ENCODE peak calls at places on chromosomes 12 and 14, in five cellular contexts. One of them, this sample, is unnamed.

GRCh38 chr14:32366256-32366655 is 37.2 kb downstream of the AKAP6 start:
- DNase-seq in neural progenitor cell: peak
- DNase-seq in hepatocyte: peak
- DNase-seq in CD4-positive, CD25-positive, alpha-beta regulatory T cell: no peak
- DNase-seq in GM23248: peak
- DNase-seq in this sample: no peak

GRCh38 chr12:24138041-24138440 is 188.6 kb upstream of the SOX5 start:
- DNase-seq in neural progenitor cell: no peak
- DNase-seq in hepatocyte: no peak
- DNase-seq in CD4-positive, CD25-positive, alpha-beta regulatory T cell: no peak
- DNase-seq in GM23248: no peak
- DNase-seq in this sample: no peak

GRCh38 chr12:31773223-31773750 is 44.5 kb upstream of the AMN1 start:
- DNase-seq in neural progenitor cell: no peak
- DNase-seq in hepatocyte: peak
- DNase-seq in CD4-positive, CD25-positive, alpha-beta regulatory T cell: no peak
- DNase-seq in GM23248: no peak
- DNase-seq in this sample: no peak

GRCh38 chr12:117155278-117156060 is 34.8 kb downstream of the FBXO21 start:
- DNase-seq in neural progenitor cell: peak
- DNase-seq in hepatocyte: peak
- DNase-seq in CD4-positive, CD25-positive, alpha-beta regulatory T cell: peak
- DNase-seq in GM23248: peak
- DNase-seq in this sample: peak

GRCh38 chr12:89504560-89505346 is 19.8 kb downstream of the GALNT4 start:
- DNase-seq in neural progenitor cell: no peak
- DNase-seq in hepatocyte: no peak
- DNase-seq in CD4-positive, CD25-positive, alpha-beta regulatory T cell: no peak
- DNase-seq in GM23248: no peak
- DNase-seq in this sample: no peak

GRCh38 chr14:33897878-33898535 is 52.9 kb downstream of the EGLN3 start:
- DNase-seq in neural progenitor cell: no peak
- DNase-seq in hepatocyte: no peak
- DNase-seq in CD4-positive, CD25-positive, alpha-beta regulatory T cell: no peak
- DNase-seq in GM23248: no peak
- DNase-seq in this sample: no peak

GRCh38 chr14:100076133-100076532 is 10.9 kb downstream of the EVL start:
- DNase-seq in neural progenitor cell: peak
- DNase-seq in hepatocyte: no peak
- DNase-seq in CD4-positive, CD25-positive, alpha-beta regulatory T cell: no peak
- DNase-seq in GM23248: peak
- DNase-seq in this sample: no peak

GRCh38 chr12:52234226-52234810 is 1.3 kb downstream of the KRT7 start:
- DNase-seq in neural progenitor cell: no peak
- DNase-seq in hepatocyte: no peak
- DNase-seq in CD4-positive, CD25-positive, alpha-beta regulatory T cell: no peak
- DNase-seq in GM23248: no peak
- DNase-seq in this sample: no peak

GRCh38 chr14:105879867-105880561 is 353.6 kb downstream of the TMEM121 start:
- DNase-seq in neural progenitor cell: no peak
- DNase-seq in hepatocyte: no peak
- DNase-seq in CD4-positive, CD25-positive, alpha-beta regulatory T cell: no peak
- DNase-seq in GM23248: no peak
- DNase-seq in this sample: no peak

GRCh38 chr12:7444076-7444475 is at the start of gene CD163L1:
- DNase-seq in neural progenitor cell: no peak
- DNase-seq in hepatocyte: no peak
- DNase-seq in CD4-positive, CD25-positive, alpha-beta regulatory T cell: no peak
- DNase-seq in GM23248: no peak
- DNase-seq in this sample: no peak

GRCh38 chr12:94798107-94798506 is 147.8 kb upstream of the TMCC3 start:
- DNase-seq in neural progenitor cell: no peak
- DNase-seq in hepatocyte: no peak
- DNase-seq in CD4-positive, CD25-positive, alpha-beta regulatory T cell: no peak
- DNase-seq in GM23248: no peak
- DNase-seq in this sample: no peak

GRCh38 chr12:127025545-127025944 is 1241.4 kb upstream of the TMEM132C start:
- DNase-seq in neural progenitor cell: no peak
- DNase-seq in hepatocyte: no peak
- DNase-seq in CD4-positive, CD25-positive, alpha-beta regulatory T cell: no peak
- DNase-seq in GM23248: peak
- DNase-seq in this sample: no peak

GRCh38 chr12:112537710-112538396 is 119.1 kb downstream of the PTPN11 start:
- DNase-seq in neural progenitor cell: peak
- DNase-seq in hepatocyte: peak
- DNase-seq in CD4-positive, CD25-positive, alpha-beta regulatory T cell: no peak
- DNase-seq in GM23248: no peak
- DNase-seq in this sample: no peak

GRCh38 chr12:77124767-77125166 is 59.4 kb upstream of the E2F7 start:
- DNase-seq in neural progenitor cell: no peak
- DNase-seq in hepatocyte: no peak
- DNase-seq in CD4-positive, CD25-positive, alpha-beta regulatory T cell: no peak
- DNase-seq in GM23248: peak
- DNase-seq in this sample: no peak

GRCh38 chr12:132433641-132434395 is 56.1 kb upstream of the FBRSL1 start:
- DNase-seq in neural progenitor cell: no peak
- DNase-seq in hepatocyte: no peak
- DNase-seq in CD4-positive, CD25-positive, alpha-beta regulatory T cell: no peak
- DNase-seq in GM23248: no peak
- DNase-seq in this sample: no peak

GRCh38 chr12:113161415-113162016 is 12.0 kb downstream of the CFAP73 start:
- DNase-seq in neural progenitor cell: peak
- DNase-seq in hepatocyte: no peak
- DNase-seq in CD4-positive, CD25-positive, alpha-beta regulatory T cell: no peak
- DNase-seq in GM23248: no peak
- DNase-seq in this sample: peak

GRCh38 chr12:110998165-110998564 is 77.8 kb upstream of the MYL2 start:
- DNase-seq in neural progenitor cell: no peak
- DNase-seq in hepatocyte: no peak
- DNase-seq in CD4-positive, CD25-positive, alpha-beta regulatory T cell: no peak
- DNase-seq in GM23248: peak
- DNase-seq in this sample: no peak

GRCh38 chr14:64845878-64846277 is 33.8 kb downstream of the SPTB start:
- DNase-seq in neural progenitor cell: peak
- DNase-seq in hepatocyte: no peak
- DNase-seq in CD4-positive, CD25-positive, alpha-beta regulatory T cell: no peak
- DNase-seq in GM23248: peak
- DNase-seq in this sample: no peak

GRCh38 chr12:6124411-6125151 is at the start of gene VWF:
- DNase-seq in neural progenitor cell: peak
- DNase-seq in hepatocyte: no peak
- DNase-seq in CD4-positive, CD25-positive, alpha-beta regulatory T cell: no peak
- DNase-seq in GM23248: no peak
- DNase-seq in this sample: no peak
- H3K27ac ChIP-seq in neural progenitor cell: peak
- H3K27ac ChIP-seq in hepatocyte: no peak
- H3K27ac ChIP-seq in CD4-positive, CD25-positive, alpha-beta regulatory T cell: no peak
- H3K27ac ChIP-seq in GM23248: no peak
- H3K27ac ChIP-seq in this sample: peak

DNA sequence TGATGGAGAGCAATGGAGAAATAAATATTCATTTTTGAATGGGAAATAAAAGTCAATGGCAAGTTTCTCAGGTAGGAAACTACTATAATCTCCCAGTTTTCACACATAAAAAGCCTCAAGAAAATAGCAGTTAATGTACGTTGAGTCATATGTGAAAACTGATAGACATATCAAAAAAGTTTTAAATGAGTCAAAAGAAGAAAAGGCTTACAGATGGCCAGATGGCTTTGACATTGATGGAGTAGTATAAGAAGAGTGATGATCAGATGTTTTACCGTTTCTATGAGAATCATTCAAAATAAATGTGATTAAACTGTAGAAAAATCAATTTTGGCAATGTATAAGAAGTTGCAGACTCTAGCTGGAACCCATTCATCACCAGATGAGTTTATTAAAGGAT is 97.8 kb downstream of the LLPH start:
- DNase-seq in neural progenitor cell: no peak
- DNase-seq in hepatocyte: no peak
- DNase-seq in CD4-positive, CD25-positive, alpha-beta regulatory T cell: no peak
- DNase-seq in GM23248: no peak
- DNase-seq in this sample: no peak
- H3K27ac ChIP-seq in neural progenitor cell: no peak
- H3K27ac ChIP-seq in hepatocyte: no peak
- H3K27ac ChIP-seq in CD4-positive, CD25-positive, alpha-beta regulatory T cell: no peak
- H3K27ac ChIP-seq in GM23248: no peak
- H3K27ac ChIP-seq in this sample: no peak

GRCh38 chr12:11813422-11813813 is 163.9 kb downstream of the ETV6 start:
- DNase-seq in neural progenitor cell: peak
- DNase-seq in hepatocyte: no peak
- DNase-seq in CD4-positive, CD25-positive, alpha-beta regulatory T cell: no peak
- DNase-seq in GM23248: no peak
- DNase-seq in this sample: no peak
- H3K27ac ChIP-seq in neural progenitor cell: peak
- H3K27ac ChIP-seq in hepatocyte: peak
- H3K27ac ChIP-seq in CD4-positive, CD25-positive, alpha-beta regulatory T cell: no peak
- H3K27ac ChIP-seq in GM23248: peak
- H3K27ac ChIP-seq in this sample: peak

DNA sequence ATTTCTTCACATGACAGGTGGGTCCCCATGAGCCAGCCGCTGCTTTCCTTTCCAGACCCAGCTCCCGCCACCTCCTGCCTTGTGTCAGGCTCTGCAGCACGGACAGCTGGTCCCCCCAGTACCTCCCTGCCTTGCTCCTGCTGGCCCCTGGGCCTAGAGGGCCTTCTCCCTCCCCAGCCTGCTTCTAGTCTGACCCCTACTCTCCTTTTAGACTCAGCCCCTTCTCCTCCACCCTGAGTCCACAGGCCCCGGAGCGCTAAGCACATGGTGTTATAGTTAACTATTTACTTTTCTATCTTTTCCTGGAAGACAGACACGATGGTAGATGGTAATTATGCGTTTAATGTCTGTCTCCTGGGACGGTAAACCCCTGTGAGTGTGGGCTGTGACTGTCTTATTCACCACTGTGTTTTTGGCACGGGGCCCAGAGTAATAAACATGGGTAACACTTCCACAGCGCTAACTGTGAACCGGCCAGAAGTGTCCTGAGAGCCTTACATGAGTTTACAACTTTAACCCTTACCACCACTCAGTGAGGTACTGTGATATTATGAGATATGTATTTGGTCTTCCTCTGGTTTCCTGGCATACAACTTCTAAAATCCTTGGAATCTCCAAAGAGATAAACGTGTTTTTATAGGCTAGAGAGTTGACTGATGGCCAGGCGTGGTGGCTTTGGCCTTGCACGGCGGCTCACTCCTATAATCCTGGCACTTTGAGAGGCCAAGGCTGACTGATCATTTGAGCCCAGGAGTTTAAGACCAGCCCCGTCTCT is 41.2 kb downstream of the DGLUCY start:
- DNase-seq in neural progenitor cell: no peak
- DNase-seq in hepatocyte: peak
- DNase-seq in CD4-positive, CD25-positive, alpha-beta regulatory T cell: no peak
- DNase-seq in GM23248: peak
- DNase-seq in this sample: no peak
- H3K27ac ChIP-seq in neural progenitor cell: no peak
- H3K27ac ChIP-seq in hepatocyte: peak
- H3K27ac ChIP-seq in CD4-positive, CD25-positive, alpha-beta regulatory T cell: no peak
- H3K27ac ChIP-seq in GM23248: no peak
- H3K27ac ChIP-seq in this sample: no peak

DNA sequence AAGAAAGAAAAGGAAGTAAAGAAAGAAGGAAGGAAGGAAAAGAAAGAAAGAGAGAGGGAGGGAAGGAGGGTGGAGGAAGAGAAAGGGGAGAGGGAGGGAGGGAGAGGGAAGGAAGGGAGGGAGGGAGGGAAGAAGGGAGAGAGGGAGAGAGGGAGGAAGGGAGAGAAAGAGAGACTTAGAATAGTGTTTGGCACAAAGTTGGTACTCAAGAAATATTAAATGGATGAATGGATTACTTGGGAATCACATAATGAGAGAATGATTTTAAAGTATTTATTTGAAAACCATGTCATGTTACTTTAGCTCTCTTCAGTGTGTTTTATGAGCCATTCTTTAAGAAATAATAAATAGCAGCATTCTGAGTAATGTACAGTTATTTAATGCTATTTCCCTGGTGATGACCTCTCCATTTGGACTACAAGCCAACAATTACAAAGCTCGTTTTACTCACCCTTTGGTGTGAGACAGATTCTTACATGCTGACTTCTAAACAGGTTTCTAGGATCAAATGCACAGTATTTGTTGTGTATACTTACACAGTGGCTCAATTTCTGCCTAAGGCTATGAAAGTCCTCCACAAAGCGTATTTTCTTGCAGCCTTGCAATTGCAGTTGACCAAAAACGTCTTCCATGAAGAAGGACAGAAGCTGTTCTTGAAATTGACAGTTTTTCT is 861 bp downstream of the IL26 start:
- DNase-seq in neural progenitor cell: no peak
- DNase-seq in hepatocyte: no peak
- DNase-seq in CD4-positive, CD25-positive, alpha-beta regulatory T cell: no peak
- DNase-seq in GM23248: peak
- DNase-seq in this sample: no peak
- H3K27ac ChIP-seq in neural progenitor cell: no peak
- H3K27ac ChIP-seq in hepatocyte: no peak
- H3K27ac ChIP-seq in CD4-positive, CD25-positive, alpha-beta regulatory T cell: no peak
- H3K27ac ChIP-seq in GM23248: peak
- H3K27ac ChIP-seq in this sample: no peak

DNA sequence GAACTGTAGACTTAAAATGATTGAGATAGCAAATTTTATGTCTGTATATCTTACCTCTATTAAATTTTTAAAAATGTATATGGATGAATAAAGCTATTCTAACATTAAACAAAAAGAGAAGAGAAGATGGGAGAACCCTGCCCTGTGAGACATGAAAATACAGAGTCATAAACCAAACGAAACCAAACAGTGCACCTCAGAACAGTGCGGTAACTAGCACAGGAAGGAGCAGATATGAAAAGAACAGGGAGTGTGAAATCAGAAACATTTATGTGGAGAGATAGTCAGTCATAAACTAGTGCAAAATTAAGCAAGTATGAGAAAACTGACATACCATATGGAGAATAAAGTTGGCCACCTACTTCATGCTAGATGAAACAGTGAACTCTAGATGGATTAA is 135.1 kb downstream of the ERC1 start:
- DNase-seq in neural progenitor cell: no peak
- DNase-seq in hepatocyte: no peak
- DNase-seq in CD4-positive, CD25-positive, alpha-beta regulatory T cell: no peak
- DNase-seq in GM23248: no peak
- DNase-seq in this sample: no peak
- H3K27ac ChIP-seq in neural progenitor cell: no peak
- H3K27ac ChIP-seq in hepatocyte: no peak
- H3K27ac ChIP-seq in CD4-positive, CD25-positive, alpha-beta regulatory T cell: no peak
- H3K27ac ChIP-seq in GM23248: no peak
- H3K27ac ChIP-seq in this sample: no peak

DNA sequence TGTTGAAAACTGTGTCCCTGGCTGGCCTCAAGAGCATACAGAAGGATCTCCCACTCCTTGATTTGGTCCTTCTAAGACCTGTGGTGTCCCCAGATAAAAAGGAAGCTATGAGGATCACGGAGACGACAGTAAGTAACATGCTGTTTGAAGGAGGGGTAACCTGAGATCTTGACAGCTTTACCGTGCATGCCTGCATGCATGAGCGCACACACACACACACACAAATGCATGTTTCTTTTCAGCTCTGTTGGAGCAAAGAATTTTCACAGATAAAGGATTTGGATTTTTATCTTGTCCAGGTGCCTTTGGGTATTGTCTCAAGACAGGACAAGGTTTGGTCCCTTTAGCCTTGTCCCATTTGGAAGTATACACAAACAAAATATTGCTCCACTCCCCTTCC is 411.6 kb upstream of the CCDC196 start:
- DNase-seq in neural progenitor cell: peak
- DNase-seq in hepatocyte: no peak
- DNase-seq in CD4-positive, CD25-positive, alpha-beta regulatory T cell: no peak
- DNase-seq in GM23248: no peak
- DNase-seq in this sample: no peak
- H3K27ac ChIP-seq in neural progenitor cell: no peak
- H3K27ac ChIP-seq in hepatocyte: no peak
- H3K27ac ChIP-seq in CD4-positive, CD25-positive, alpha-beta regulatory T cell: no peak
- H3K27ac ChIP-seq in GM23248: no peak
- H3K27ac ChIP-seq in this sample: no peak

GRCh38 chr12:13000935-13001724 is 1.1 kb upstream of the HEBP1 start:
- DNase-seq in neural progenitor cell: peak
- DNase-seq in hepatocyte: peak
- DNase-seq in CD4-positive, CD25-positive, alpha-beta regulatory T cell: peak
- DNase-seq in GM23248: peak
- DNase-seq in this sample: no peak
- H3K27ac ChIP-seq in neural progenitor cell: no peak
- H3K27ac ChIP-seq in hepatocyte: peak
- H3K27ac ChIP-seq in CD4-positive, CD25-positive, alpha-beta regulatory T cell: peak
- H3K27ac ChIP-seq in GM23248: peak
- H3K27ac ChIP-seq in this sample: peak